ENCODE peak calls at places on chromosomes 1 and 21, in seven cellular contexts. One of them, this sample, is unnamed.

GRCh38 chr1:203325418-203326091 is 20.2 kb downstream of the BTG2 start:
- DNase-seq in H1: no peak
- DNase-seq in SK-N-SH: no peak
- DNase-seq in HepG2: no peak
- DNase-seq in K562: no peak
- DNase-seq in IMR-90: no peak
- DNase-seq in GM12878: no peak
- DNase-seq in this sample: no peak

GRCh38 chr1:208178091-208178529 is 66.1 kb downstream of the PLXNA2 start:
- DNase-seq in GM12878: no peak
- DNase-seq in K562: no peak
- DNase-seq in IMR-90: no peak
- DNase-seq in SK-N-SH: no peak
- DNase-seq in HepG2: peak; percentile 68
- DNase-seq in H1: no peak
- DNase-seq in this sample: no peak

GRCh38 chr1:33176362-33176850 is 5.4 kb downstream of the TRIM62 start:
- DNase-seq in IMR-90: peak; percentile 67
- DNase-seq in K562: no peak
- DNase-seq in SK-N-SH: peak; percentile 70
- DNase-seq in H1: no peak
- DNase-seq in HepG2: no peak
- DNase-seq in GM12878: no peak
- DNase-seq in this sample: no peak

GRCh38 chr1:235049217-235049616 is 79.4 kb downstream of the TOMM20 start:
- DNase-seq in K562: no peak
- DNase-seq in IMR-90: no peak
- DNase-seq in HepG2: no peak
- DNase-seq in H1: no peak
- DNase-seq in SK-N-SH: no peak
- DNase-seq in GM12878: no peak
- DNase-seq in this sample: no peak

GRCh38 chr1:200294241-200294640 is 115.6 kb downstream of the ZNF281 start:
- DNase-seq in K562: no peak
- DNase-seq in IMR-90: no peak
- DNase-seq in H1: no peak
- DNase-seq in GM12878: no peak
- DNase-seq in SK-N-SH: no peak
- DNase-seq in HepG2: no peak
- DNase-seq in this sample: no peak

GRCh38 chr1:29967261-29967660 is 730.9 kb downstream of the PTPRU start:
- DNase-seq in GM12878: no peak
- DNase-seq in SK-N-SH: no peak
- DNase-seq in H1: no peak
- DNase-seq in HepG2: no peak
- DNase-seq in K562: no peak
- DNase-seq in IMR-90: no peak
- DNase-seq in this sample: no peak

GRCh38 chr1:81174811-81175476 is 625.8 kb upstream of the ADGRL2 start:
- DNase-seq in K562: no peak
- DNase-seq in H1: no peak
- DNase-seq in GM12878: no peak
- DNase-seq in SK-N-SH: no peak
- DNase-seq in HepG2: no peak
- DNase-seq in IMR-90: peak; percentile 86
- DNase-seq in this sample: peak; percentile 40

GRCh38 chr1:25786887-25787286 is 13.1 kb upstream of the SELENON start:
- DNase-seq in IMR-90: peak; percentile 50
- DNase-seq in H1: no peak
- DNase-seq in SK-N-SH: no peak
- DNase-seq in K562: no peak
- DNase-seq in HepG2: no peak
- DNase-seq in GM12878: no peak
- DNase-seq in this sample: no peak

GRCh38 chr21:15134711-15135110 is 69.9 kb upstream of the NRIP1 start:
- DNase-seq in SK-N-SH: no peak
- DNase-seq in H1: no peak
- DNase-seq in K562: no peak
- DNase-seq in GM12878: no peak
- DNase-seq in IMR-90: no peak
- DNase-seq in HepG2: no peak
- DNase-seq in this sample: no peak

GRCh38 chr1:228360533-228361313 is 45.9 kb downstream of the TRIM11 start:
- DNase-seq in SK-N-SH: no peak
- DNase-seq in HepG2: peak; percentile 9
- DNase-seq in K562: no peak
- DNase-seq in IMR-90: no peak
- DNase-seq in H1: no peak
- DNase-seq in GM12878: no peak
- DNase-seq in this sample: no peak

GRCh38 chr1:9909222-9910046 is 635 bp downstream of the CTNNBIP1 start:
- DNase-seq in HepG2: no peak
- DNase-seq in K562: peak; percentile 26
- DNase-seq in SK-N-SH: no peak
- DNase-seq in GM12878: no peak
- DNase-seq in H1: no peak
- DNase-seq in IMR-90: no peak
- DNase-seq in this sample: no peak

GRCh38 chr1:228732426-228732825 is 2.9 kb upstream of the RHOU start:
- DNase-seq in H1: no peak
- DNase-seq in IMR-90: no peak
- DNase-seq in HepG2: no peak
- DNase-seq in SK-N-SH: no peak
- DNase-seq in K562: no peak
- DNase-seq in GM12878: no peak
- DNase-seq in this sample: no peak

GRCh38 chr1:168321945-168322344 is 41.3 kb downstream of the TBX19 start:
- DNase-seq in HepG2: peak; percentile 31
- DNase-seq in SK-N-SH: no peak
- DNase-seq in H1: no peak
- DNase-seq in K562: peak; percentile 46
- DNase-seq in GM12878: no peak
- DNase-seq in IMR-90: peak; percentile 41
- DNase-seq in this sample: no peak

GRCh38 chr1:64031191-64031590 is 172.2 kb upstream of the UBE2U start:
- DNase-seq in K562: no peak
- DNase-seq in H1: no peak
- DNase-seq in HepG2: no peak
- DNase-seq in GM12878: no peak
- DNase-seq in SK-N-SH: no peak
- DNase-seq in IMR-90: peak; percentile 40
- DNase-seq in this sample: no peak

GRCh38 chr1:197544553-197544952 is 230.7 kb downstream of the DENND1B start:
- DNase-seq in SK-N-SH: no peak
- DNase-seq in GM12878: no peak
- DNase-seq in K562: no peak
- DNase-seq in H1: no peak
- DNase-seq in HepG2: no peak
- DNase-seq in IMR-90: no peak
- DNase-seq in this sample: no peak

GRCh38 chr1:55337801-55338447 is 122.8 kb upstream of the USP24 start:
- DNase-seq in GM12878: peak; percentile 13
- DNase-seq in SK-N-SH: peak; percentile 48
- DNase-seq in H1: peak; percentile 7
- DNase-seq in HepG2: peak; percentile 35
- DNase-seq in K562: peak; percentile 47
- DNase-seq in IMR-90: peak; percentile 79
- DNase-seq in this sample: peak; percentile 7

GRCh38 chr1:25873120-25873519 is 2.4 kb downstream of the PAQR7 start:
- DNase-seq in GM12878: no peak
- DNase-seq in H1: no peak
- DNase-seq in IMR-90: no peak
- DNase-seq in SK-N-SH: no peak
- DNase-seq in HepG2: peak; percentile 42
- DNase-seq in K562: peak; percentile 34
- DNase-seq in this sample: no peak

GRCh38 chr1:229087339-229087738 is 183.6 kb upstream of the RAB4A start:
- DNase-seq in GM12878: no peak
- DNase-seq in IMR-90: no peak
- DNase-seq in SK-N-SH: no peak
- DNase-seq in HepG2: no peak
- DNase-seq in K562: no peak
- DNase-seq in H1: no peak
- DNase-seq in this sample: no peak

GRCh38 chr1:178020968-178021640 is 51.2 kb upstream of the SEC16B start:
- DNase-seq in HepG2: no peak
- DNase-seq in H1: no peak
- DNase-seq in IMR-90: peak; percentile 47
- DNase-seq in GM12878: no peak
- DNase-seq in K562: no peak
- DNase-seq in SK-N-SH: no peak
- DNase-seq in this sample: no peak

GRCh38 chr21:40053007-40053406 is 185.8 kb downstream of the PCP4 start:
- DNase-seq in H1: no peak
- DNase-seq in IMR-90: no peak
- DNase-seq in HepG2: no peak
- DNase-seq in K562: no peak
- DNase-seq in GM12878: no peak
- DNase-seq in SK-N-SH: peak; percentile 32
- DNase-seq in this sample: no peak

DNA sequence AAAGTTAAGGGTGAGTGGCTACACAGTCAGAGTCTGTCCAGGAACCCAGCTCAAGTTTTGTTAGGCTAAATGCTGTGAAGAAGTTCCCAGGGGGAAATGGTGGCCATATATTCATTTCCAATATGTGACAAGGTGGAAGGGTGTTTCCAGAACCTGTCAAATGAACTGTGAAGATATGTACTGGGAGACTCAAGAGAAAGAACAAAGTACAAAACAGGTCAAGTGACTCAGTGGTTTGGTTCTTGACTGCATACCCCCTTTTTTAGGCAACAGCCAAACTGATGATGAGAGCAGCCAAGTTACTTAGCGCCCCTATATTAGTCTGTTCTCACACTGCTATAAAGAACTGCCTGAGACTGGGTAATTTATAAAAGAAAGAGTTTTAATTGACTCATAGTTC is 18.6 kb upstream of the FBXO28 start:
- DNase-seq in SK-N-SH: no peak
- DNase-seq in H1: no peak
- DNase-seq in HepG2: no peak
- DNase-seq in GM12878: no peak
- DNase-seq in IMR-90: no peak
- DNase-seq in K562: no peak
- DNase-seq in this sample: no peak
- H3K4me3 ChIP-seq in SK-N-SH: no peak overlapping the region
- H3K4me3 ChIP-seq in H1: no peak overlapping the region
- H3K4me3 ChIP-seq in HepG2: no peak overlapping the region
- H3K4me3 ChIP-seq in GM12878: no peak overlapping the region
- H3K4me3 ChIP-seq in IMR-90: no peak overlapping the region
- H3K4me3 ChIP-seq in K562: no peak overlapping the region
- H3K4me3 ChIP-seq in this sample: no peak overlapping the region

DNA sequence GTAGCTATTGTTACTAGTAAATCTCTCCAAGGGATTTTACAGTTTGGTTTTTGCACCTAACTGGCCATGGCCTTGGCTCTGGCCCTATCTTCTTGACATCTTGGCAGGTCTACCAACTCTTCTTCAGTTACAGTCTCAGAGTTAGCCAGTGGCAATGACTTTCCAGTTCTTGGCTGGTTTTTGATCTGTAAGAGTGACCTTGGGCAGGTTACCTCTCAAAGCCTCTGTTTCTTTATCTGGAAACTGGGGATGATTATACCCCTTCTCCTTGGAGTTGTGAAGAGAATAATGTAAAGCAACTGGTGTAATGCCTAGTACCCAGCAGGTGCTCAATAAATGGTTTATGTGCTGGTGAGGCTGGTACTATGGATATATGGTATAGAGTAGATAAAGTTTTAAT is 6.7 kb downstream of the PHGDH start:
- DNase-seq in HepG2: no peak
- DNase-seq in GM12878: no peak
- DNase-seq in SK-N-SH: no peak
- DNase-seq in H1: no peak
- DNase-seq in K562: no peak
- DNase-seq in IMR-90: no peak
- DNase-seq in this sample: no peak
- TF ChIP-seq RFX5 in HepG2: no peak
- TF ChIP-seq RFX5 in GM12878: no peak
- TF ChIP-seq RFX5 in SK-N-SH: no peak
- TF ChIP-seq RFX5 in H1: no peak
- TF ChIP-seq RFX5 in K562: no peak
- TF ChIP-seq RFX5 in IMR-90: no peak
- TF ChIP-seq RFX5 in this sample: no peak

DNA sequence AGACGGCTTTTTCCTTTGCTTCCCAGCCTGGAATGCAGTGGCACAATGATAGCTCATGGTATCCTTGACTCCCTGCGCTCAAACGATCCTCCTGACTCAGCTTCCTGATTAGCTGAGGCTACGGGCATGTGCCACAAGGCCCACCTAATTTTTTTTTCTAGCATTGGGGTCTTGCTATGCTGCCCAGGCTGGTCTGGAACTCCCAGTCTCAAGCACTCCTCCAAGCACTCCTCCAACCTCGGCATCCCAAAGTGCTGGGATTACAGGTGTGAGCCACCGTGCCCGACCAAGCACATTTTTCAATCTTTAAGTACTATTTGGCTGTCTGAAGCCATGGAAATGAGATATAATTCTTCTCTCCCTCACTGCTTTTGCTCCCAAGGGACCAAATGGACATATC is 58.7 kb downstream of the MAB21L3 start:
- DNase-seq in GM12878: no peak
- DNase-seq in IMR-90: no peak
- DNase-seq in H1: no peak
- DNase-seq in K562: no peak
- DNase-seq in HepG2: no peak
- DNase-seq in SK-N-SH: no peak
- DNase-seq in this sample: no peak
- H3K4me3 ChIP-seq in GM12878: no peak overlapping the region
- H3K4me3 ChIP-seq in IMR-90: no peak overlapping the region
- H3K4me3 ChIP-seq in H1: no peak overlapping the region
- H3K4me3 ChIP-seq in K562: no peak overlapping the region
- H3K4me3 ChIP-seq in HepG2: no peak overlapping the region
- H3K4me3 ChIP-seq in SK-N-SH: no peak overlapping the region
- H3K4me3 ChIP-seq in this sample: no peak overlapping the region

GRCh38 chr1:94143173-94143808 is 22.3 kb upstream of the ABCA4 start:
- DNase-seq in HepG2: no peak
- DNase-seq in GM12878: no peak
- DNase-seq in IMR-90: peak; percentile 38
- DNase-seq in K562: no peak
- DNase-seq in SK-N-SH: no peak
- DNase-seq in H1: no peak
- DNase-seq in this sample: no peak
- TF ChIP-seq RFX5 in HepG2: no peak
- TF ChIP-seq RFX5 in GM12878: no peak
- TF ChIP-seq RFX5 in IMR-90: no peak
- TF ChIP-seq RFX5 in K562: no peak
- TF ChIP-seq RFX5 in SK-N-SH: no peak
- TF ChIP-seq RFX5 in H1: no peak
- TF ChIP-seq RFX5 in this sample: no peak